ENCODE peak calls at places on chromosomes 7 and 10, in ten cellular contexts. One of them, this sample, is unnamed.
A peak's percentile ranks its signal among the peaks of the same experiment; 100 is the strongest.

GRCh38 chr7:10568891-10569290 is 404.8 kb upstream of the PHF14 start:
- DNase-seq in CD4-positive, CD25-positive, alpha-beta regulatory T cell: no peak
- DNase-seq in pancreas: no peak
- DNase-seq in breast epithelium: no peak
- DNase-seq in neural progenitor cell: no peak
- DNase-seq in IMR-90: no peak
- DNase-seq in HCT116: no peak
- DNase-seq in endodermal cell: no peak
- DNase-seq in naive thymus-derived CD4-positive, alpha-beta T cell: no peak
- DNase-seq in CD8-positive, alpha-beta T cell: no peak
- DNase-seq in this sample: no peak

GRCh38 chr10:108204528-108205313 is 1040.2 kb upstream of the SORCS1 start:
- DNase-seq in CD4-positive, CD25-positive, alpha-beta regulatory T cell: no peak
- DNase-seq in pancreas: no peak
- DNase-seq in breast epithelium: no peak
- DNase-seq in neural progenitor cell: peak; percentile 78
- DNase-seq in IMR-90: no peak
- DNase-seq in HCT116: no peak
- DNase-seq in endodermal cell: peak; percentile 69
- DNase-seq in naive thymus-derived CD4-positive, alpha-beta T cell: no peak
- DNase-seq in CD8-positive, alpha-beta T cell: no peak
- DNase-seq in this sample: no peak

GRCh38 chr7:112204072-112204775 is 2.0 kb downstream of the DOCK4 start:
- DNase-seq in CD4-positive, CD25-positive, alpha-beta regulatory T cell: no peak
- DNase-seq in pancreas: no peak
- DNase-seq in breast epithelium: no peak
- DNase-seq in neural progenitor cell: peak; percentile 43
- DNase-seq in IMR-90: no peak
- DNase-seq in HCT116: no peak
- DNase-seq in endodermal cell: no peak
- DNase-seq in naive thymus-derived CD4-positive, alpha-beta T cell: peak; percentile 4
- DNase-seq in CD8-positive, alpha-beta T cell: no peak
- DNase-seq in this sample: no peak

GRCh38 chr10:30058111-30058510 is 1.3 kb downstream of the JCAD start:
- DNase-seq in CD4-positive, CD25-positive, alpha-beta regulatory T cell: no peak
- DNase-seq in pancreas: no peak
- DNase-seq in breast epithelium: no peak
- DNase-seq in neural progenitor cell: no peak
- DNase-seq in IMR-90: no peak
- DNase-seq in HCT116: no peak
- DNase-seq in endodermal cell: peak; percentile 55
- DNase-seq in naive thymus-derived CD4-positive, alpha-beta T cell: no peak
- DNase-seq in CD8-positive, alpha-beta T cell: no peak
- DNase-seq in this sample: no peak

GRCh38 chr7:71364559-71364958 is 232.6 kb downstream of the GALNT17 start:
- DNase-seq in CD4-positive, CD25-positive, alpha-beta regulatory T cell: no peak
- DNase-seq in pancreas: no peak
- DNase-seq in breast epithelium: no peak
- DNase-seq in neural progenitor cell: no peak
- DNase-seq in IMR-90: no peak
- DNase-seq in HCT116: no peak
- DNase-seq in endodermal cell: no peak
- DNase-seq in naive thymus-derived CD4-positive, alpha-beta T cell: no peak
- DNase-seq in CD8-positive, alpha-beta T cell: no peak
- DNase-seq in this sample: no peak

GRCh38 chr7:153887756-153888591 is 164.2 kb upstream of the DPP6 start:
- DNase-seq in CD4-positive, CD25-positive, alpha-beta regulatory T cell: no peak
- DNase-seq in pancreas: no peak
- DNase-seq in breast epithelium: no peak
- DNase-seq in neural progenitor cell: peak; percentile 28
- DNase-seq in IMR-90: no peak
- DNase-seq in HCT116: no peak
- DNase-seq in endodermal cell: peak; percentile 76
- DNase-seq in naive thymus-derived CD4-positive, alpha-beta T cell: no peak
- DNase-seq in CD8-positive, alpha-beta T cell: no peak
- DNase-seq in this sample: peak; percentile 22

GRCh38 chr10:90193240-90193985 is 492.0 kb downstream of the KIF20B start:
- DNase-seq in CD4-positive, CD25-positive, alpha-beta regulatory T cell: no peak
- DNase-seq in pancreas: no peak
- DNase-seq in breast epithelium: no peak
- DNase-seq in neural progenitor cell: no peak
- DNase-seq in IMR-90: peak; percentile 43
- DNase-seq in HCT116: no peak
- DNase-seq in endodermal cell: no peak
- DNase-seq in naive thymus-derived CD4-positive, alpha-beta T cell: no peak
- DNase-seq in CD8-positive, alpha-beta T cell: no peak
- DNase-seq in this sample: no peak

GRCh38 chr10:86765548-86765947 is 9.1 kb downstream of the BMPR1A start:
- DNase-seq in CD4-positive, CD25-positive, alpha-beta regulatory T cell: no peak
- DNase-seq in pancreas: no peak
- DNase-seq in breast epithelium: no peak
- DNase-seq in neural progenitor cell: no peak
- DNase-seq in IMR-90: peak; percentile 33
- DNase-seq in HCT116: no peak
- DNase-seq in endodermal cell: no peak
- DNase-seq in naive thymus-derived CD4-positive, alpha-beta T cell: no peak
- DNase-seq in CD8-positive, alpha-beta T cell: no peak
- DNase-seq in this sample: no peak

GRCh38 chr10:69464401-69464800 is 13.1 kb downstream of the TSPAN15 start:
- DNase-seq in CD4-positive, CD25-positive, alpha-beta regulatory T cell: no peak
- DNase-seq in pancreas: no peak
- DNase-seq in breast epithelium: no peak
- DNase-seq in neural progenitor cell: no peak
- DNase-seq in IMR-90: no peak
- DNase-seq in HCT116: no peak
- DNase-seq in endodermal cell: no peak
- DNase-seq in naive thymus-derived CD4-positive, alpha-beta T cell: no peak
- DNase-seq in CD8-positive, alpha-beta T cell: no peak
- DNase-seq in this sample: no peak

DNA sequence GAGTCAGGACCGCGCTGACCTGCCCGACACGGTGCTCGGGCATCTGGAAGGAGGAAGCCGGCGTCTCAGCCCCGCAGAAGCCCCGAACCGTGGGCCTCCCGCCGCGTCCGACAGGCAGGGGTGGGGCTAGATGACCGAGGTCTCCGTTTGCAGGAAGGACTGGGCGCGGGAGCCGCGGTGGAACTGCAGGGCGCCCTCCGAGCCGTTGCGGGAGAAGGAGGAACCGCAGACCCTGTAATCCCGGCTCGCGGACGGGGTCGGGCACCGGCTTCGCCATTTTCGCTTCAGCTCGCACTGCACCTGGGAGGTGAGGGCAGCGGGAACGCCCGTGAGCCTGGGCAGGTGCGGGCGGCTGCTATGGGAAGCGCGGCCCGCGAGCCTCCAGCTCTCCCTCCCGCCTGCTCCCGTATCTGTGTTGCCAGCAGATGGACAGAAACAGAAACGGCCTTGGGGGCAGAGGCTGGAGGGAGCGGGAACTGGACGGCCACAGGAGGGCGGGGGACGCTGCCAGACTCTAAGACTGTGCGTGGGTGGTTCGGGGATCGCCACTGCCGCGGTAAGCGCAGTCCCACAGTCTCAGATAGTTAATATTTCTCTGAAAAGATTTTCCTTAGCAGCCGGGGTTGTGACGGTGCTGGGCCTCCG is 114.1 kb downstream of the VIPR2 start:
- DNase-seq in CD4-positive, CD25-positive, alpha-beta regulatory T cell: no peak
- DNase-seq in pancreas: peak; percentile 58
- DNase-seq in breast epithelium: peak; percentile 40
- DNase-seq in neural progenitor cell: peak; percentile 83
- DNase-seq in IMR-90: no peak
- DNase-seq in HCT116: peak; percentile 27
- DNase-seq in endodermal cell: peak; percentile 93
- DNase-seq in naive thymus-derived CD4-positive, alpha-beta T cell: no peak
- DNase-seq in CD8-positive, alpha-beta T cell: peak; percentile 46
- DNase-seq in this sample: no peak
- H3K27ac ChIP-seq in CD4-positive, CD25-positive, alpha-beta regulatory T cell: no peak overlapping the region
- H3K27ac ChIP-seq in pancreas: peak overlapping the region; percentile 74
- H3K27ac ChIP-seq in breast epithelium: peak overlapping the region; percentile 83
- H3K27ac ChIP-seq in neural progenitor cell: no peak overlapping the region
- H3K27ac ChIP-seq in IMR-90: no peak overlapping the region
- H3K27ac ChIP-seq in HCT116: peak overlapping the region; percentile 66
- H3K27ac ChIP-seq in endodermal cell: no peak overlapping the region
- H3K27ac ChIP-seq in naive thymus-derived CD4-positive, alpha-beta T cell: no peak overlapping the region
- H3K27ac ChIP-seq in CD8-positive, alpha-beta T cell: no peak overlapping the region
- H3K27ac ChIP-seq in this sample: peak overlapping the region; percentile 9

DNA sequence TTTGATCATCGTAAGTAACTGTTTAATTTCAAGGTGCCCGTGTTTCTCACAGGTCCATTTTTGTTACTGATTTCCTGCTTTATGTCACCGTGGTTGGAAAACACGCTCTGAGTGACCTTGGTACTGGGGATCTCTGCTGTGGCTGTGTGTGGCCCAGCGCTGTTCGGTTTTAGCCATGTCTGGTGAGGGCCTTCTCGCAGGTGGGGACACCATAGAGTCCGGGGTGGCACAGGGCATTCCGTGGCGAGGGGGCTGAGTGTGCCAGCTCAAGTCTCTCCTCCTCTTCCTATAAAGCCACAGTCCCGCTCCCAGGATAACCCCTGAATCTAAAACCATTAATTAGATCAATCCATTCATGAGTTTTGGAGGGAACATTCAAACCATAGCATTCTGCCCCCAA is 54.8 kb upstream of the NKX6-2 start:
- DNase-seq in CD4-positive, CD25-positive, alpha-beta regulatory T cell: no peak
- DNase-seq in pancreas: no peak
- DNase-seq in breast epithelium: no peak
- DNase-seq in neural progenitor cell: no peak
- DNase-seq in IMR-90: no peak
- DNase-seq in HCT116: no peak
- DNase-seq in endodermal cell: no peak
- DNase-seq in naive thymus-derived CD4-positive, alpha-beta T cell: no peak
- DNase-seq in CD8-positive, alpha-beta T cell: no peak
- DNase-seq in this sample: no peak
- H3K27ac ChIP-seq in CD4-positive, CD25-positive, alpha-beta regulatory T cell: no peak overlapping the region
- H3K27ac ChIP-seq in pancreas: no peak overlapping the region
- H3K27ac ChIP-seq in breast epithelium: no peak overlapping the region
- H3K27ac ChIP-seq in neural progenitor cell: no peak overlapping the region
- H3K27ac ChIP-seq in IMR-90: no peak overlapping the region
- H3K27ac ChIP-seq in HCT116: no peak overlapping the region
- H3K27ac ChIP-seq in endodermal cell: no peak overlapping the region
- H3K27ac ChIP-seq in naive thymus-derived CD4-positive, alpha-beta T cell: no peak overlapping the region
- H3K27ac ChIP-seq in CD8-positive, alpha-beta T cell: no peak overlapping the region
- H3K27ac ChIP-seq in this sample: no peak overlapping the region

GRCh38 chr10:105185101-105185500 is 544.0 kb downstream of the SORCS3 start:
- DNase-seq in CD4-positive, CD25-positive, alpha-beta regulatory T cell: no peak
- DNase-seq in pancreas: no peak
- DNase-seq in breast epithelium: no peak
- DNase-seq in neural progenitor cell: no peak
- DNase-seq in IMR-90: no peak
- DNase-seq in HCT116: no peak
- DNase-seq in endodermal cell: no peak
- DNase-seq in naive thymus-derived CD4-positive, alpha-beta T cell: no peak
- DNase-seq in CD8-positive, alpha-beta T cell: no peak
- DNase-seq in this sample: no peak

GRCh38 chr10:105192146-105192545 is 551.1 kb downstream of the SORCS3 start:
- DNase-seq in CD4-positive, CD25-positive, alpha-beta regulatory T cell: no peak
- DNase-seq in pancreas: no peak
- DNase-seq in breast epithelium: no peak
- DNase-seq in neural progenitor cell: no peak
- DNase-seq in IMR-90: no peak
- DNase-seq in HCT116: no peak
- DNase-seq in endodermal cell: no peak
- DNase-seq in naive thymus-derived CD4-positive, alpha-beta T cell: no peak
- DNase-seq in CD8-positive, alpha-beta T cell: no peak
- DNase-seq in this sample: no peak

GRCh38 chr10:105188737-105189463 is 547.8 kb downstream of the SORCS3 start:
- DNase-seq in CD4-positive, CD25-positive, alpha-beta regulatory T cell: no peak
- DNase-seq in pancreas: no peak
- DNase-seq in breast epithelium: no peak
- DNase-seq in neural progenitor cell: no peak
- DNase-seq in IMR-90: no peak
- DNase-seq in HCT116: no peak
- DNase-seq in endodermal cell: no peak
- DNase-seq in naive thymus-derived CD4-positive, alpha-beta T cell: no peak
- DNase-seq in CD8-positive, alpha-beta T cell: no peak
- DNase-seq in this sample: no peak

GRCh38 chr10:105187243-105187642 is 546.2 kb downstream of the SORCS3 start:
- DNase-seq in CD4-positive, CD25-positive, alpha-beta regulatory T cell: no peak
- DNase-seq in pancreas: peak; percentile 14
- DNase-seq in breast epithelium: no peak
- DNase-seq in neural progenitor cell: peak; percentile 3
- DNase-seq in IMR-90: no peak
- DNase-seq in HCT116: no peak
- DNase-seq in endodermal cell: no peak
- DNase-seq in naive thymus-derived CD4-positive, alpha-beta T cell: no peak
- DNase-seq in CD8-positive, alpha-beta T cell: no peak
- DNase-seq in this sample: no peak

GRCh38 chr10:105189464-105189800 is 548.3 kb downstream of the SORCS3 start:
- DNase-seq in CD4-positive, CD25-positive, alpha-beta regulatory T cell: no peak
- DNase-seq in pancreas: no peak
- DNase-seq in breast epithelium: no peak
- DNase-seq in neural progenitor cell: no peak
- DNase-seq in IMR-90: no peak
- DNase-seq in HCT116: no peak
- DNase-seq in endodermal cell: no peak
- DNase-seq in naive thymus-derived CD4-positive, alpha-beta T cell: no peak
- DNase-seq in CD8-positive, alpha-beta T cell: no peak
- DNase-seq in this sample: no peak
- H3K27ac ChIP-seq in CD4-positive, CD25-positive, alpha-beta regulatory T cell: no peak overlapping the region
- H3K27ac ChIP-seq in pancreas: no peak overlapping the region
- H3K27ac ChIP-seq in breast epithelium: no peak overlapping the region
- H3K27ac ChIP-seq in neural progenitor cell: no peak overlapping the region
- H3K27ac ChIP-seq in IMR-90: no peak overlapping the region
- H3K27ac ChIP-seq in HCT116: no peak overlapping the region
- H3K27ac ChIP-seq in endodermal cell: no peak overlapping the region
- H3K27ac ChIP-seq in naive thymus-derived CD4-positive, alpha-beta T cell: no peak overlapping the region
- H3K27ac ChIP-seq in CD8-positive, alpha-beta T cell: no peak overlapping the region
- H3K27ac ChIP-seq in this sample: no peak overlapping the region

DNA sequence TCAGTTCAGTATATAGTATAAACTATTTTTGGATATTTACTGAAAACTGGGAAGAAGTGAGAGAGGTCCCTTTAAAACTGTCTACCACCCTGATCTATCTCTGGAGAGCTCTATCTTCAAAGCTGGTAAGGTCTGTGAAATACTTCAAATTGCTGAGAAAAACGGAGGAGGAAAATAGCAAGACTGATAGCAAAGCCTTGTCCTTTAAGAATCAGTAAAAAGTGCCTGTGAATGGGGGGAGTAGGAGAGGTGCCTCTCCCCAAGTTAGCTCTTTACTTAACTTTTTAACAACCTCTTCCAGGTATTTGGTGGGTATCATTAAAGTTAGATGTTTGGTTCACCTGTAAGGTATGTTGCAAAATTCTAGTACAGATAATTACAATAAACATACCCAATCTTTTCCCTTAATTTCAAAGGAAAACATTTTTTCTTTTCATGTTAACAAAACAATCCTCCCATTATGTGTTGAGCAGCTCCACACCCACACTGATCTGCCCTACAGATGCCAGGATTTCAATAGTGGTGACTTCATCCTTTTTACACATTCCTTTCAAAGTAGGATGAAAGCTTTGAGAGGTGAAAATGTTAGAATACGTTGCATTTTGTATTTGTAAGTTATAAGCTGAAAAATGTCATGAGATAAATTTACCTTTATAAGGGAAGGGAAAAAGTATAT is 149.2 kb downstream of the CRPPA start:
- DNase-seq in CD4-positive, CD25-positive, alpha-beta regulatory T cell: no peak
- DNase-seq in pancreas: no peak
- DNase-seq in breast epithelium: no peak
- DNase-seq in neural progenitor cell: no peak
- DNase-seq in IMR-90: peak; percentile 8
- DNase-seq in HCT116: peak; percentile 32
- DNase-seq in endodermal cell: no peak
- DNase-seq in naive thymus-derived CD4-positive, alpha-beta T cell: no peak
- DNase-seq in CD8-positive, alpha-beta T cell: no peak
- DNase-seq in this sample: no peak
- H3K27ac ChIP-seq in CD4-positive, CD25-positive, alpha-beta regulatory T cell: no peak overlapping the region
- H3K27ac ChIP-seq in pancreas: no peak overlapping the region
- H3K27ac ChIP-seq in breast epithelium: no peak overlapping the region
- H3K27ac ChIP-seq in neural progenitor cell: no peak overlapping the region
- H3K27ac ChIP-seq in IMR-90: no peak overlapping the region
- H3K27ac ChIP-seq in HCT116: peak overlapping the region; percentile 62
- H3K27ac ChIP-seq in endodermal cell: no peak overlapping the region
- H3K27ac ChIP-seq in naive thymus-derived CD4-positive, alpha-beta T cell: no peak overlapping the region
- H3K27ac ChIP-seq in CD8-positive, alpha-beta T cell: no peak overlapping the region
- H3K27ac ChIP-seq in this sample: no peak overlapping the region